ENCODE peak calls at places on chromosomes 7 and 10, in six cellular contexts. Z is IMR-90, R is K562, H is A549, T is GM12878, V is HepG2. U is an unnamed sample.

GRCh38 chr7:71846160-71846559 is 566.0 kb downstream of the CALN1 start:
- DNase-seq in Z (no peak), V (no peak), T (no peak), H (no peak), R (no peak), U (no peak)

GRCh38 chr7:67019562-67020390 is 23.1 kb downstream of the TYW1 start:
- DNase-seq in T (no peak), H (no peak), V (no peak), R (peak; percentile 60), Z (peak; percentile 45), U (no peak)

GRCh38 chr7:20798081-20798693 is 11.5 kb upstream of the SP8 start:
- DNase-seq in V (no peak), H (peak; percentile 68), R (peak; percentile 91), T (no peak), Z (no peak), U (peak; percentile 74)

GRCh38 chr7:88661921-88662320 is 97.6 kb upstream of the ZNF804B start:
- DNase-seq in Z (no peak), T (no peak), H (no peak), V (no peak), R (no peak), U (no peak)

GRCh38 chr7:98399903-98400537 is 870 bp downstream of the BAIAP2L1 start:
- DNase-seq in V (no peak), H (no peak), T (no peak), Z (peak; percentile 17), R (no peak), U (no peak)

GRCh38 chr7:116426428-116427156 is 72.9 kb upstream of the CAV2 start:
- DNase-seq in R (no peak), H (peak; percentile 57), V (no peak), Z (peak; percentile 89), T (no peak), U (peak; percentile 18)

GRCh38 chr7:158312789-158313188 is 274.8 kb downstream of the PTPRN2 start:
- DNase-seq in R (no peak), T (no peak), H (no peak), V (no peak), Z (no peak), U (no peak)

GRCh38 chr7:87715511-87715910 is 87.3 kb downstream of the RUNDC3B start:
- DNase-seq in Z (no peak), H (no peak), R (no peak), V (peak; percentile 23), T (no peak), U (no peak)

GRCh38 chr7:45874408-45875131 is 1.7 kb upstream of the CCDC201 start:
- DNase-seq in H (no peak), V (peak; percentile 58), T (no peak), Z (peak; percentile 94), R (no peak), U (no peak)

GRCh38 chr7:66713687-66714086 is 26.8 kb upstream of the RABGEF1 start:
- DNase-seq in Z (no peak), R (no peak), V (no peak), H (no peak), T (no peak), U (no peak)

GRCh38 chr7:157815061-157816022 is 478.5 kb downstream of the DNAJB6 start:
- DNase-seq in T (no peak), R (no peak), Z (no peak), V (no peak), H (no peak), U (no peak)

GRCh38 chr7:149475121-149476045 is 14.5 kb upstream of the ZNF777 start:
- DNase-seq in R (no peak), V (no peak), Z (no peak), H (no peak), T (no peak), U (no peak)

GRCh38 chr10:19929466-19930140 is 113.4 kb downstream of the PLXDC2 start:
- DNase-seq in R (no peak), H (no peak), Z (peak; percentile 77), V (no peak), T (no peak), U (no peak)

GRCh38 chr7:80287400-80288174 is 153.0 kb downstream of the GNAI1 start:
- DNase-seq in Z (no peak), H (no peak), R (no peak), V (no peak), T (no peak), U (no peak)

GRCh38 chr10:131575877-131576276 is 264.4 kb upstream of the TCERG1L start:
- DNase-seq in T (no peak), Z (no peak), H (no peak), R (no peak), V (no peak), U (no peak)

GRCh38 chr7:144723311-144723710 is 112.5 kb downstream of the TPK1 start:
- DNase-seq in Z (no peak), V (no peak), H (no peak), T (no peak), R (no peak), U (no peak)

GRCh38 chr10:97195654-97196212 is 10.0 kb upstream of the SLIT1 start:
- DNase-seq in H (no peak), V (no peak), Z (no peak), R (no peak), T (no peak), U (no peak)

GRCh38 chr10:70803768-70804423 is 11.9 kb upstream of the SGPL1 start:
- DNase-seq in H (no peak), Z (no peak), T (no peak), V (no peak), R (no peak), U (no peak)

GRCh38 chr10:25867321-25867720 is 66.7 kb upstream of the MYO3A start:
- DNase-seq in R (no peak), V (no peak), Z (no peak), T (no peak), H (no peak), U (no peak)

GRCh38 chr7:48250441-48250951 is 79.2 kb downstream of the ABCA13 start:
- DNase-seq in T (no peak), H (no peak), V (no peak), R (no peak), Z (peak; percentile 83), U (no peak)

GRCh38 chr10:44327461-44327860 is 57.4 kb downstream of the CXCL12 start:
- DNase-seq in H (no peak), Z (no peak), R (no peak), V (no peak), T (no peak), U (no peak)

GRCh38 chr7:155466814-155467675 is 9.1 kb downstream of the EN2 start:
- DNase-seq in Z (no peak), H (no peak), V (peak; percentile 5), T (no peak), R (no peak), U (no peak)

GRCh38 chr7:149097088-149097487 is 6.6 kb upstream of the ZNF786 start:
- DNase-seq in R (no peak), T (no peak), Z (peak; percentile 28), H (no peak), V (no peak), U (no peak)

GRCh38 chr10:96720422-96721206 is at the start of gene PIK3AP1:
- DNase-seq in T (no peak), H (peak; percentile 56), R (peak; percentile 66), Z (no peak), V (no peak), U (peak; percentile 70)

GRCh38 chr7:153406486-153406872 is 645.7 kb upstream of the DPP6 start:
- DNase-seq in H (no peak), R (no peak), Z (no peak), T (no peak), V (no peak), U (no peak)

GRCh38 chr10:89810908-89811515 is 109.6 kb downstream of the KIF20B start:
- DNase-seq in T (no peak), R (no peak), H (no peak), Z (no peak), V (no peak), U (no peak)

GRCh38 chr10:89805599-89806013 is 104.2 kb downstream of the KIF20B start:
- DNase-seq in H (no peak), R (no peak), V (no peak), T (peak; percentile 27), Z (no peak), U (no peak)
- TF ChIP-seq BHLHE40 in H (no peak), R (no peak), V (no peak), T (no peak), Z (no peak), U (no peak)

GRCh38 chr10:317219-317868 is 182.1 kb downstream of the ZMYND11 start:
- DNase-seq in V (no peak), Z (peak; percentile 90), R (no peak), H (no peak), T (peak; percentile 82), U (no peak)
- TF ChIP-seq BHLHE40 in V (no peak), Z (no peak), R (no peak), H (no peak), T (no peak), U (no peak)

DNA sequence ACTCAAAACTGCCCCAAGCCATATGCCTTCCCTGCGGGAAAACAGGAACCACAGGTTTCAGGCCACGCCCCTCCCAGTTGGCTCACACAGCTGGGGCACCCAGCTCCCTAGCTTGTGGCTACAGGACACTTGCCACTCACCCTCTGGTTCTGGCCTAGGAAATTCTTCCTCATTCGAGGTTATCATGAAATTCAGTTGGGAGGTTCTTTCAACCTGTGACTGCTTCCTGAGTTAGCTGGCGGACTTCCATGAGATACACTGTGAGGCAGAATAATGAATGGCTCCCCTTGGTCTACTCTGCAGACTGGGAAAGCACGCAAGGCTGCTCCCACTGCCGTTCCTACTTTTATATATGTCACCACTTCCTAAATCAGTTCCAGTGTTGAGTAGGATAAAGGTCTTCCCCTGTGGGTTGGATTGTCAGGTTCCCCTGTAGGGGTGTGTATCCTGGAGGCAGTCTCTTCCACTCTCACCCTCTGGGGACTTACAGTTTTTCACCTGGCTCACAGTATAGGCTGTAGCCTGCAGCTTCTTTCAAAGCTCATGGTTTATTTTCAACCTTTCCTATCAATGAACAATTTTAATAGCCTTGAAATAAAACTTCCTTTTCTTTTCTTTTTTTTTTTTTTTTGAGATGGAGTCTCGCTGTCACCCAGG is 37.0 kb downstream of the GPR22 start:
- DNase-seq in V (no peak), R (no peak), Z (peak; percentile 2), T (no peak), H (no peak), U (peak; percentile 8)
- TF ChIP-seq BHLHE40 in V (no peak), R (no peak), Z (no peak), T (no peak), H (no peak), U (no peak)

GRCh38 chr10:58299580-58299979 is 30.6 kb downstream of the CISD1 start:
- DNase-seq in R (peak; percentile 71), H (peak; percentile 62), V (peak; percentile 71), Z (peak; percentile 57), T (no peak), U (peak; percentile 63)
- TF ChIP-seq BHLHE40 in R (no peak), H (no peak), V (peak; percentile 32), Z (no peak), T (peak; percentile 61), U (no peak)